ENCODE peak calls at places on chromosomes 16 and 17, in four cellular contexts. One of them, this sample, is unnamed.

GRCh38 chr17:17698371-17698770 is 17.1 kb downstream of the RAI1 start:
- DNase-seq in tibial nerve: no peak
- DNase-seq in CD8-positive, alpha-beta T cell: no peak
- DNase-seq in K562: no peak
- DNase-seq in this sample: no peak

GRCh38 chr17:15509095-15509494 is 41.7 kb upstream of the CDRT4 start:
- DNase-seq in CD8-positive, alpha-beta T cell: no peak
- DNase-seq in K562: no peak
- DNase-seq in tibial nerve: no peak
- DNase-seq in this sample: no peak

GRCh38 chr16:89113661-89114060 is 20.0 kb downstream of the ACSF3 start:
- DNase-seq in K562: no peak
- DNase-seq in CD8-positive, alpha-beta T cell: no peak
- DNase-seq in tibial nerve: no peak
- DNase-seq in this sample: no peak

GRCh38 chr17:58789831-58790230 is 34.2 kb downstream of the PPM1E start:
- DNase-seq in K562: no peak
- DNase-seq in CD8-positive, alpha-beta T cell: no peak
- DNase-seq in tibial nerve: no peak
- DNase-seq in this sample: no peak

GRCh38 chr16:64092284-64092683 is 1029.6 kb downstream of the CDH11 start:
- DNase-seq in CD8-positive, alpha-beta T cell: no peak
- DNase-seq in tibial nerve: no peak
- DNase-seq in K562: no peak
- DNase-seq in this sample: no peak

GRCh38 chr17:66576473-66576872 is 258.4 kb upstream of the CACNG5 start:
- DNase-seq in K562: no peak
- DNase-seq in tibial nerve: no peak
- DNase-seq in CD8-positive, alpha-beta T cell: no peak
- DNase-seq in this sample: no peak

GRCh38 chr17:82734987-82735866 is at the start of gene FN3K:
- DNase-seq in tibial nerve: peak; percentile 31
- DNase-seq in K562: peak; percentile 92
- DNase-seq in CD8-positive, alpha-beta T cell: peak; percentile 31
- DNase-seq in this sample: peak; percentile 85

GRCh38 chr17:1179635-1180433 is at the start of gene ABR:
- DNase-seq in CD8-positive, alpha-beta T cell: peak; percentile 59
- DNase-seq in K562: peak; percentile 78
- DNase-seq in tibial nerve: no peak
- DNase-seq in this sample: peak; percentile 41

GRCh38 chr16:13559624-13560023 is 360.3 kb upstream of the ERCC4 start:
- DNase-seq in tibial nerve: no peak
- DNase-seq in CD8-positive, alpha-beta T cell: no peak
- DNase-seq in K562: no peak
- DNase-seq in this sample: no peak

GRCh38 chr16:3578121-3578520 is 918 bp upstream of the NLRC3 start:
- DNase-seq in tibial nerve: no peak
- DNase-seq in K562: no peak
- DNase-seq in CD8-positive, alpha-beta T cell: peak; percentile 59
- DNase-seq in this sample: no peak

GRCh38 chr17:49728425-49728824 is 20.7 kb upstream of the SLC35B1 start:
- DNase-seq in K562: no peak
- DNase-seq in tibial nerve: no peak
- DNase-seq in CD8-positive, alpha-beta T cell: no peak
- DNase-seq in this sample: no peak
- H3K27ac ChIP-seq in K562: no peak overlapping the region
- H3K27ac ChIP-seq in tibial nerve: no peak overlapping the region
- H3K27ac ChIP-seq in CD8-positive, alpha-beta T cell: no peak overlapping the region
- H3K27ac ChIP-seq in this sample: no peak overlapping the region

GRCh38 chr16:17358846-17359245 is 111.9 kb downstream of the XYLT1 start:
- DNase-seq in tibial nerve: no peak
- DNase-seq in CD8-positive, alpha-beta T cell: no peak
- DNase-seq in K562: no peak
- DNase-seq in this sample: no peak
- H3K27ac ChIP-seq in tibial nerve: no peak overlapping the region
- H3K27ac ChIP-seq in CD8-positive, alpha-beta T cell: no peak overlapping the region
- H3K27ac ChIP-seq in K562: no peak overlapping the region
- H3K27ac ChIP-seq in this sample: no peak overlapping the region

DNA sequence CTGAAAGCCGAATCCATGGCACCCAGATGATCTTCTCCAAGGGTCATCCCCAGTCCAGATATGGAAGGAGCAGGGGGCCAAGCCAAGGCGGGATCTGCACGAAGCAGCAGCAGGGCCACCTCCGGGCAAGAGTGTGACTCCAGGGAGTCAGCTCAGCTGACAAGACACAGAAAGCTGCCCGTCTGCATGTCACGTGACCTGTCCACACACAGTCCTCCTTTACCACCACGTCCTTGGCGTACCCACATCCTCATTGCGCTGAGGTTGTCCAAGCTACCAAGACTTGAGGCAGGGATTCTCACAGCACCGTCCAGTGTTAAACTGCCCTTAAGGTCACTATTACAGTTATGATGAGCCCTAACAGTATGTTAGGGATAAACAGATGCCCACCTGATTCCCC is 11.3 kb upstream of the CYTH1 start:
- DNase-seq in tibial nerve: no peak
- DNase-seq in K562: no peak
- DNase-seq in CD8-positive, alpha-beta T cell: no peak
- DNase-seq in this sample: no peak
- H3K27ac ChIP-seq in tibial nerve: no peak overlapping the region
- H3K27ac ChIP-seq in K562: no peak overlapping the region
- H3K27ac ChIP-seq in CD8-positive, alpha-beta T cell: no peak overlapping the region
- H3K27ac ChIP-seq in this sample: no peak overlapping the region

GRCh38 chr16:50735629-50736122 is 6.2 kb upstream of the CYLD start:
- DNase-seq in tibial nerve: no peak
- DNase-seq in CD8-positive, alpha-beta T cell: no peak
- DNase-seq in K562: no peak
- DNase-seq in this sample: no peak

GRCh38 chr16:50733468-50733867 is 8.4 kb upstream of the CYLD start:
- DNase-seq in tibial nerve: no peak
- DNase-seq in K562: no peak
- DNase-seq in CD8-positive, alpha-beta T cell: no peak
- DNase-seq in this sample: no peak

GRCh38 chr16:50731989-50732589 is 9.8 kb upstream of the CYLD start:
- DNase-seq in K562: no peak
- DNase-seq in CD8-positive, alpha-beta T cell: no peak
- DNase-seq in tibial nerve: no peak
- DNase-seq in this sample: no peak

GRCh38 chr16:50736448-50736847 is 5.4 kb upstream of the CYLD start:
- DNase-seq in K562: no peak
- DNase-seq in tibial nerve: no peak
- DNase-seq in CD8-positive, alpha-beta T cell: no peak
- DNase-seq in this sample: no peak

DNA sequence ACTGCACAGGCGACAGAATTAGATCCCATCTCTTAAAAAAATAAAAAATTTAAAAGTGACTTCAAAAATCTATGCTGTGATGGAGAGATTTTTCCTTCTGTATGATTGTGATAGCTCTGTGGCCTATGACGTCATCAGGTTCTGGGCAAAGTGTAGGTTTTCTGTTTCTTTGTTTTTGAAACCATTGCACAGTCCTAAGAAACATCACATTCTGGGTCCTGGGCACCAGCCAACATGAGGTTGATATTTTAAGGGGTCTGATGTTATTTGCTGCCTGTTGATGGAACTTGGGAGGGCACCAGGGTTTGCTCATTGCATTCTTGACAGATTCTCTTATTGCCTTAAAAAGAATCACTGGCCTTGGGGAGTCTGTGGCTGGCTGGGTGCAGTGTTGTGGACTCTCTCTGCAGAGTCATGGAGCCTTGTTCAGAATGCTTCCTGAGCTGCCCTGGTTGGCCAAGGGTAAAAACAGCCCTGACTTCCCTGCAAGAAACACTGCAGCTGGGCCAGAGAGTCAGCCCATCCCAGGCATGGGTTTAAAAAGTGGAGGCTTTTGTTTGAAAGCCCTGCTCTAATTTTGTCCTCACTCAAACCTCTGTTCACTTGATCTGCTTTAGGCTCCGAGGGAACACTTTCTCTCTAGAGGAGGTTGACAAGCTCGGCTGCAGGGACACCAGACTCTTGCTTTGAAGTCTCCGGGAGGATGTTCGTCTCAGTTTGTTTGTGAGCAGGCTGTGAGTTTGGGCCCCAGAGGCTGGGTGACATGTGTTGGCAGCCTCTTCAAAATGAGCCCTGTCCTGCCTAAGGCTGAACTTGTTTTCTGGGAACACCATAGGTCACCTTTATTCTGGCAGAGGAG is 10.5 kb upstream of the CYLD start:
- DNase-seq in CD8-positive, alpha-beta T cell: no peak
- DNase-seq in tibial nerve: no peak
- DNase-seq in K562: no peak
- DNase-seq in this sample: no peak
- H3K27ac ChIP-seq in CD8-positive, alpha-beta T cell: no peak overlapping the region
- H3K27ac ChIP-seq in tibial nerve: no peak overlapping the region
- H3K27ac ChIP-seq in K562: no peak overlapping the region
- H3K27ac ChIP-seq in this sample: no peak overlapping the region

GRCh38 chr17:47604268-47604927 is 45.3 kb upstream of the KPNB1 start:
- DNase-seq in K562: no peak
- DNase-seq in CD8-positive, alpha-beta T cell: no peak
- DNase-seq in tibial nerve: peak; percentile 63
- DNase-seq in this sample: no peak
- H3K27ac ChIP-seq in K562: no peak overlapping the region
- H3K27ac ChIP-seq in CD8-positive, alpha-beta T cell: no peak overlapping the region
- H3K27ac ChIP-seq in tibial nerve: no peak overlapping the region
- H3K27ac ChIP-seq in this sample: no peak overlapping the region

GRCh38 chr17:41976142-41976768 is 9.7 kb downstream of the CNP start:
- DNase-seq in K562: no peak
- DNase-seq in tibial nerve: no peak
- DNase-seq in CD8-positive, alpha-beta T cell: no peak
- DNase-seq in this sample: no peak
- H3K27ac ChIP-seq in K562: no peak overlapping the region
- H3K27ac ChIP-seq in tibial nerve: peak overlapping the region; percentile 11
- H3K27ac ChIP-seq in CD8-positive, alpha-beta T cell: no peak overlapping the region
- H3K27ac ChIP-seq in this sample: peak overlapping the region; percentile 91

This sample was measured in caudate nucleus.